ENCODE peak calls at places on chromosome X, in four cellular contexts. X is fibroblast of lung, S is left ventricle myocardium superior, T is C1 segment of cervical spinal cord. Q is an unnamed sample.

GRCh38 chrX:72016881-72017783 is 106.5 kb downstream of the NHSL2 start:
- DNase-seq in X (no peak), S (no peak), T (no peak), Q (no peak)

GRCh38 chrX:22314211-22314610 is 41.5 kb downstream of the CBLL2 start:
- DNase-seq in X (peak), S (no peak), T (no peak), Q (no peak)

GRCh38 chrX:40105791-40106676 is 8.3 kb upstream of the BCOR start:
- DNase-seq in X (peak), S (peak), T (no peak), Q (peak)

GRCh38 chrX:129777218-129777768 is 2.5 kb upstream of the SASH3 start:
- DNase-seq in X (no peak), S (peak), T (no peak), Q (peak)

GRCh38 chrX:123184199-123184857 is at the start of gene GRIA3:
- DNase-seq in X (peak), S (no peak), T (no peak), Q (peak)

GRCh38 chrX:40415675-40416074 is 165.1 kb upstream of the ATP6AP2 start:
- DNase-seq in X (no peak), S (no peak), T (no peak), Q (no peak)

GRCh38 chrX:136812286-136812685 is 31.6 kb upstream of the ARHGEF6 start:
- DNase-seq in X (no peak), S (no peak), T (no peak), Q (no peak)

GRCh38 chrX:662126-662525 is 31.5 kb downstream of the SHOX start:
- DNase-seq in X (no peak), S (no peak), T (no peak), Q (no peak)

GRCh38 chrX:28591542-28591941 is 4.3 kb downstream of the IL1RAPL1 start:
- DNase-seq in X (no peak), S (no peak), T (no peak), Q (no peak)

GRCh38 chrX:69524765-69525164 is 20.6 kb downstream of the NALF2 start:
- DNase-seq in X (no peak), S (no peak), T (no peak), Q (no peak)

GRCh38 chrX:15719324-15719968 is 18.6 kb upstream of the CA5B start:
- DNase-seq in X (no peak), S (no peak), T (no peak), Q (no peak)

GRCh38 chrX:78989349-78989748 is 44.2 kb downstream of the P2RY10 start:
- DNase-seq in X (no peak), S (no peak), T (no peak), Q (no peak)

GRCh38 chrX:129000797-129001196 is 522.5 kb downstream of the SMARCA1 start:
- DNase-seq in X (no peak), S (no peak), T (no peak), Q (no peak)

GRCh38 chrX:49003696-49004095 is 1.6 kb upstream of the GRIPAP1 start:
- DNase-seq in X (no peak), S (no peak), T (no peak), Q (no peak)

GRCh38 chrX:121405826-121406225 is 358.4 kb downstream of the GLUD2 start:
- DNase-seq in X (no peak), S (no peak), T (no peak), Q (no peak)

GRCh38 chrX:65757943-65758342 is 90.5 kb downstream of the MSN start:
- DNase-seq in X (no peak), S (no peak), T (no peak), Q (no peak)

GRCh38 chrX:124211312-124211942 is 121.0 kb upstream of the TEX13D start:
- DNase-seq in X (no peak), S (no peak), T (no peak), Q (no peak)

GRCh38 chrX:147476008-147476407 is 435.7 kb upstream of the FMR1 start:
- DNase-seq in X (no peak), S (no peak), T (no peak), Q (no peak)